ENCODE peak calls at places on chromosomes 7 and 10, in four cellular contexts. J is midbrain, F is H54, Z is OCI-LY7. A is an unnamed sample.

GRCh38 chr7:133794490-133794889 is 332.6 kb upstream of the LRGUK start:
- DNase-seq in J (no peak), F (no peak), Z (no peak), A (no peak)

GRCh38 chr7:98210513-98211220 is 572 bp upstream of the BHLHA15 start:
- DNase-seq in J (no peak), F (no peak), Z (no peak), A (no peak)

GRCh38 chr7:66927348-66927948 is 6.4 kb downstream of the TMEM248 start:
- DNase-seq in J (no peak), F (no peak), Z (no peak), A (no peak)

GRCh38 chr10:107091126-107091525 is 73.4 kb downstream of the SORCS1 start:
- DNase-seq in J (no peak), F (no peak), Z (no peak), A (no peak)

GRCh38 chr10:77478248-77478963 is 159.2 kb downstream of the KCNMA1 start:
- DNase-seq in J (peak; percentile 49), F (peak; percentile 77), Z (no peak), A (peak; percentile 22)

GRCh38 chr7:47758546-47758945 is 176.6 kb upstream of the TNS3 start:
- DNase-seq in J (no peak), F (no peak), Z (no peak), A (no peak)

GRCh38 chr7:134447383-134447782 is 11.5 kb downstream of the AKR1B1 start:
- DNase-seq in J (no peak), F (no peak), Z (no peak), A (no peak)

GRCh38 chr7:153354071-153354470 is 594.5 kb downstream of the ACTR3B start:
- DNase-seq in J (no peak), F (no peak), Z (no peak), A (no peak)

GRCh38 chr7:141585592-141586510 is 34.6 kb downstream of the AGK start:
- DNase-seq in J (no peak), F (peak; percentile 29), Z (no peak), A (no peak)

GRCh38 chr7:100142461-100142860 is 6.3 kb upstream of the LAMTOR4 start:
- DNase-seq in J (no peak), F (no peak), Z (no peak), A (no peak)

GRCh38 chr10:60282771-60283353 is 106.8 kb downstream of the ANK3 start:
- DNase-seq in J (peak; percentile 28), F (no peak), Z (peak; percentile 8), A (no peak)

GRCh38 chr10:16585103-16585502 is 63.4 kb upstream of the C1QL3 start:
- DNase-seq in J (no peak), F (no peak), Z (no peak), A (no peak)

GRCh38 chr10:70461397-70462348 is 16.9 kb upstream of the PALD1 start:
- DNase-seq in J (peak; percentile 38), F (peak; percentile 85), Z (peak; percentile 74), A (peak; percentile 81)

GRCh38 chr10:77392236-77392721 is 245.3 kb downstream of the KCNMA1 start:
- DNase-seq in J (no peak), F (peak; percentile 58), Z (no peak), A (no peak)

GRCh38 chr7:3805151-3805550 is 504.1 kb downstream of the SDK1 start:
- DNase-seq in J (no peak), F (peak; percentile 33), Z (no peak), A (no peak)

GRCh38 chr10:89419548-89419947 is 5.2 kb downstream of the IFIT5 start:
- DNase-seq in J (no peak), F (no peak), Z (peak; percentile 33), A (no peak)

GRCh38 chr7:56046728-56047445 is 4.4 kb downstream of the PSPH start:
- DNase-seq in J (no peak), F (no peak), Z (no peak), A (no peak)

GRCh38 chr7:130593033-130593432 is 75.5 kb downstream of the COPG2 start:
- DNase-seq in J (no peak), F (no peak), Z (no peak), A (peak; percentile 17)

GRCh38 chr7:107932851-107933250 is 41.9 kb downstream of the DLD start:
- DNase-seq in J (no peak), F (no peak), Z (no peak), A (no peak)

A was measured in cerebellar cortex.